ENCODE peak calls at places on chromosomes 6 and 20, in four cellular contexts. T, S, N and O are unnamed samples.

GRCh38 chr6:1869766-1870165 is 260.1 kb downstream of the FOXC1 start:
- DNase-seq in T (no peak), S (no peak), N (no peak), O (no peak)

GRCh38 chr6:36676142-36677058 is 2.1 kb upstream of the CDKN1A start:
- DNase-seq in T (no peak), S (no peak), N (no peak), O (no peak)

GRCh38 chr6:11618533-11618932 is 81.0 kb downstream of the TMEM170B start:
- DNase-seq in T (peak), S (no peak), N (no peak), O (no peak)

GRCh38 chr6:30150671-30151395 is 10.2 kb downstream of the TRIM10 start:
- DNase-seq in T (no peak), S (no peak), N (no peak), O (no peak)

GRCh38 chr6:148711833-148712653 is 34.8 kb upstream of the UST start:
- DNase-seq in T (no peak), S (no peak), N (no peak), O (no peak)

GRCh38 chr6:137016366-137016765 is 28.4 kb downstream of the IL20RA start:
- DNase-seq in T (no peak), S (no peak), N (no peak), O (no peak)

GRCh38 chr20:48761023-48761785 is 66.6 kb downstream of the PREX1 start:
- DNase-seq in T (peak), S (no peak), N (no peak), O (peak)

GRCh38 chr6:132405143-132405915 is 4.1 kb upstream of the MOXD1 start:
- DNase-seq in T (peak), S (no peak), N (no peak), O (no peak)

GRCh38 chr6:97292671-97293070 is 9.7 kb upstream of the MMS22L start:
- DNase-seq in T (no peak), S (no peak), N (no peak), O (no peak)

GRCh38 chr20:11379257-11380011 is 538.3 kb upstream of the BTBD3 start:
- DNase-seq in T (peak), S (no peak), N (peak), O (no peak)

GRCh38 chr6:166540631-166541331 is 45.7 kb downstream of the RAMACL start:
- DNase-seq in T (no peak), S (no peak), N (no peak), O (no peak)

GRCh38 chr6:37696841-37697735 is 595 bp downstream of the MDGA1 start:
- DNase-seq in T (no peak), S (no peak), N (peak), O (no peak)